ENCODE peak calls at places on chromosomes 12 and 14, in nine cellular contexts. N is BE2C; R is fibroblast of lung; Q is lung; V is colonic mucosa; M is CD4-positive, CD25-positive, alpha-beta regulatory T cell; K is HCT116; X is tibial artery; Y is stomach. D is an unnamed sample. For H3K4me1, the result is how much of the 10 kb centered on the place peaks cover.

GRCh38 chr12:29066061-29066588 is 83.0 kb upstream of the FAR2 start:
- DNase-seq in N (no peak), R (peak), Q (no peak), V (no peak), M (peak), K (peak), X (peak), Y (no peak), D (no peak)

GRCh38 chr12:127113945-127114344 is 1153.0 kb upstream of the TMEM132C start:
- DNase-seq in N (no peak), R (no peak), Q (no peak), V (no peak), M (no peak), K (no peak), X (no peak), Y (no peak), D (no peak)

GRCh38 chr12:26721800-26722199 is 111.2 kb downstream of the ITPR2 start:
- DNase-seq in N (peak), R (peak), Q (no peak), V (no peak), M (no peak), K (no peak), X (no peak), Y (no peak), D (no peak)

GRCh38 chr12:64461634-64462414 is 9.9 kb downstream of the TBK1 start:
- DNase-seq in N (no peak), R (peak), Q (no peak), V (no peak), M (no peak), K (no peak), X (no peak), Y (no peak), D (no peak)

GRCh38 chr14:61438860-61439765 is 117.7 kb downstream of the PRKCH start:
- DNase-seq in N (no peak), R (peak), Q (peak), V (peak), M (peak), K (no peak), X (peak), Y (peak), D (peak)

GRCh38 chr14:60647081-60647836 is 2.0 kb downstream of the SIX1 start:
- DNase-seq in N (no peak), R (peak), Q (no peak), V (no peak), M (no peak), K (no peak), X (peak), Y (no peak), D (no peak)

GRCh38 chr14:55450539-55450938 is 10.1 kb upstream of the TBPL2 start:
- DNase-seq in N (no peak), R (no peak), Q (no peak), V (no peak), M (no peak), K (no peak), X (no peak), Y (no peak), D (no peak)

GRCh38 chr12:96427269-96427729 is 27.1 kb upstream of the CDK17 start:
- DNase-seq in N (peak), R (peak), Q (peak), V (peak), M (peak), K (peak), X (peak), Y (peak), D (no peak)

GRCh38 chr12:4813741-4814140 is 93.5 kb downstream of the GALNT8 start:
- DNase-seq in N (no peak), R (no peak), Q (no peak), V (no peak), M (no peak), K (no peak), X (no peak), Y (no peak), D (no peak)

GRCh38 chr12:127294651-127295205 is 972.2 kb upstream of the TMEM132C start:
- DNase-seq in N (no peak), R (no peak), Q (no peak), V (no peak), M (no peak), K (no peak), X (no peak), Y (no peak), D (no peak)

GRCh38 chr12:52907092-52907810 is 2.4 kb upstream of the KRT8 start:
- DNase-seq in N (peak), R (no peak), Q (peak), V (peak), M (no peak), K (no peak), X (peak), Y (peak), D (peak)

GRCh38 chr12:91877022-91877421 is 268.6 kb downstream of the BTG1 start:
- DNase-seq in N (no peak), R (peak), Q (peak), V (peak), M (peak), K (no peak), X (peak), Y (peak), D (no peak)

GRCh38 chr14:101062065-101062450 is 158.5 kb upstream of the RTL1 start:
- DNase-seq in N (peak), R (no peak), Q (no peak), V (no peak), M (no peak), K (no peak), X (no peak), Y (no peak), D (no peak)

GRCh38 chr14:104092931-104093365 is 7.4 kb downstream of the ASPG start:
- DNase-seq in N (peak), R (no peak), Q (no peak), V (peak), M (no peak), K (no peak), X (no peak), Y (no peak), D (no peak)

GRCh38 chr12:129605666-129606065 is 298.2 kb downstream of the TMEM132D start:
- DNase-seq in N (no peak), R (no peak), Q (no peak), V (no peak), M (no peak), K (no peak), X (no peak), Y (no peak), D (no peak)

GRCh38 chr14:23045419-23046357 is 3.7 kb downstream of the PSMB11 start:
- DNase-seq in N (no peak), R (no peak), Q (no peak), V (no peak), M (no peak), K (no peak), X (no peak), Y (no peak), D (no peak)

GRCh38 chr14:67265131-67265530 is 23.9 kb downstream of the PALS1 start:
- DNase-seq in N (no peak), R (peak), Q (no peak), V (no peak), M (no peak), K (no peak), X (no peak), Y (no peak), D (no peak)

GRCh38 chr12:107331912-107332311 is 238.6 kb upstream of the CRY1 start:
- DNase-seq in N (no peak), R (no peak), Q (no peak), V (no peak), M (no peak), K (no peak), X (no peak), Y (no peak), D (peak)

GRCh38 chr14:104266643-104267575 is 128.5 kb downstream of the KIF26A start:
- DNase-seq in N (peak), R (no peak), Q (no peak), V (peak), M (no peak), K (no peak), X (no peak), Y (peak), D (peak)

DNA sequence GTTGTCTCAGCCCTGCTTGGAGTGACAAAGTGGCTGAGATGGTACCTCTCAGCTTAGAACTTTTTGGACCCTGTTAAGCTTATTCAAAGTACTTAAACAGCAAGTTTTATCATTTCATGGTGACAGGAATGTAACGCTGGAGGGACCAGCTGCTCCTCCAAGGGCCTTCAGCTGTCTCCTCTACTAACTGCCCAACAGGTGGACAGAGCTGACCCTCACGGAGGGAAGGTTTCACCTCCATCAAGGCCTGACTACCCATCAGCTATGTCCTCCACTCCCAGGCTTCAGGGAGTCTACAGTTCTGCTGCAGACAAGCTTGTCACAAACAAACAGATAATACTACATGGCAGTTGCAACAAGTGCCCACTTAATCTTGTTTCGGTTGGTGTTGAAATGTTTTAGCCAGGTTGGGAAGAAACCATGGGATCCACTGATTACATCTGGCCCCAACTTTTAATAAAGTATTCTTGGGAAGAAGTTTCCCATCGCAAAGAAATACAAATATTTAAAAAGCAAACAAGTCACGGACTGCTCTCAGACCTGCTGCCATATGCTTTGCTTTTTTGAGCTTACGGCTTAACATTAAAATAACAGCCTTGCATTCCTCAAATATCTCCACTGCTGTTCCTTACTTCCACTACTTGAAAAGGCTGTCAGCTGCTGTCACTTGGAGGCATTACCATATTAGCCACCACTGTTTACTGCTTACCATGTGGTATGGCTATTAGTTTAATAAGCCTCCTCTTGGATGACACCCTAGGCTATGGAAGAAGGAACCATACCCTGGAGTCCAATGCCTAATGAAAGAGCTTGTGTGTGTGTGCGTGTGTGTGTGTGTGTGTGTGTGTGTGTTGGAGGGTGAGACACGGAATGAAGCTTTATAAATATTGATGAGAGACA is 174.9 kb downstream of the TTC7B start:
- DNase-seq in N (no peak), R (no peak), Q (no peak), V (no peak), M (no peak), K (no peak), X (no peak), Y (no peak), D (no peak)
- H3K4me3 ChIP-seq in N (no peak), R (no peak), Q (no peak), V (no peak), M (no peak), K (no peak), X (no peak), Y (no peak), D (no peak)

GRCh38 chr14:75559045-75559444 is 19.4 kb upstream of the FLVCR2 start:
- DNase-seq in N (no peak), R (no peak), Q (no peak), V (no peak), M (no peak), K (no peak), X (no peak), Y (no peak), D (no peak)

GRCh38 chr14:75562494-75562893 is 15.9 kb upstream of the FLVCR2 start:
- DNase-seq in N (no peak), R (no peak), Q (no peak), V (no peak), M (no peak), K (no peak), X (no peak), Y (no peak), D (no peak)

GRCh38 chr14:75559451-75560187 is 18.8 kb upstream of the FLVCR2 start:
- DNase-seq in N (peak), R (peak), Q (peak), V (no peak), M (peak), K (no peak), X (no peak), Y (peak), D (no peak)

GRCh38 chr14:75562048-75562447 is 16.4 kb upstream of the FLVCR2 start:
- DNase-seq in N (no peak), R (no peak), Q (no peak), V (no peak), M (peak), K (no peak), X (no peak), Y (no peak), D (no peak)

DNA sequence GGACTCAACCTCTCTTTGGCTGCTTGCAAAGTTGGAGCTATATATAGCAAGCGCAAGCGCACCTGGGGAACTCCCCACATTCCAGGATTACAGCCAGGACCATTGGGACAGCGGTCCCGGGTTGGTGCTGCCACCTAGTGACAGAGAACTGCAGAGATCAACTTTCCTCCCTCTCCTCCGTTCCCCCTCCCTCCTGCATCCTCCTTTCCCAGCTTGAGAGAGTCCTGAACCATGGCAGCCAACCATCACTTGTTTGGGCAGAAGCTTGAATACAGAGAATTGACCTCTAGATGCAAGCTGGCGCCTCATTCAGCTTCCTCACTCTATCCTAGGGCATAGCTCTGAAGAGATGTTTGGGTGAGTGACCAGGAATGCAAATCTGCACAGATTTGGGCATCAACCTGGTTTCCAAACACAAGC is 17.4 kb upstream of the FLVCR2 start:
- DNase-seq in N (peak), R (peak), Q (peak), V (peak), M (peak), K (peak), X (peak), Y (peak), D (peak)
- H3K4me1 ChIP-seq in N (under half), R (under half), Q (under half), V (under half), M (under half), K (under half), X (under half), Y (under half), D (under half)

DNA sequence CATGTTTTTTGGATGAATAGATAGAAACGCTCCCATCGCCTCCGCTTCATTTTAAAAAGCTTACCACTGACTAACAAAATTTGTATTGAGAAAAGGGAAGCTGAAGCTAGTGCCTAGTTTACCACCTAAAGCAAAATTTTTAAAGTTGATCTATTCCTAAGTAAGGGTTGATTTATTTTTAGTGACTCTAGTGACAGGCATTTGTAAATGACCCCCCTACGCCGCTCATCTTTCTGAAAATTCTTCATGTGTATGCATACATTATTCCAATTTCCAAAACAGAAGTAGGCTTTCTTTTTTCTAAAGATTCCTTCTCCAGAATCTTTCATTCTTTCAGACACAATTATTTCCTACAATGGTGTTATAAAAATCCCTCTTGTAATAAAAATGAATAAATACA is 5.4 kb downstream of the HMGA2 start:
- DNase-seq in N (no peak), R (no peak), Q (no peak), V (no peak), M (no peak), K (no peak), X (no peak), Y (no peak), D (no peak)
- H3K4me3 ChIP-seq in N (no peak), R (no peak), Q (no peak), V (no peak), M (no peak), K (peak), X (no peak), Y (no peak), D (no peak)

GRCh38 chr14:37196604-37197420 is 925 bp upstream of the MIPOL1 start:
- DNase-seq in N (no peak), R (no peak), Q (no peak), V (no peak), M (no peak), K (no peak), X (no peak), Y (no peak), D (no peak)

GRCh38 chr14:37201724-37202123 is 4.0 kb downstream of the MIPOL1 start:
- DNase-seq in N (no peak), R (no peak), Q (no peak), V (no peak), M (no peak), K (no peak), X (no peak), Y (no peak), D (no peak)

GRCh38 chr14:37198273-37198598 is 499 bp downstream of the MIPOL1 start:
- DNase-seq in N (no peak), R (no peak), Q (no peak), V (no peak), M (no peak), K (no peak), X (no peak), Y (no peak), D (no peak)

GRCh38 chr14:37197421-37198272 is at the start of gene MIPOL1:
- DNase-seq in N (peak), R (peak), Q (peak), V (peak), M (no peak), K (peak), X (peak), Y (peak), D (peak)

DNA sequence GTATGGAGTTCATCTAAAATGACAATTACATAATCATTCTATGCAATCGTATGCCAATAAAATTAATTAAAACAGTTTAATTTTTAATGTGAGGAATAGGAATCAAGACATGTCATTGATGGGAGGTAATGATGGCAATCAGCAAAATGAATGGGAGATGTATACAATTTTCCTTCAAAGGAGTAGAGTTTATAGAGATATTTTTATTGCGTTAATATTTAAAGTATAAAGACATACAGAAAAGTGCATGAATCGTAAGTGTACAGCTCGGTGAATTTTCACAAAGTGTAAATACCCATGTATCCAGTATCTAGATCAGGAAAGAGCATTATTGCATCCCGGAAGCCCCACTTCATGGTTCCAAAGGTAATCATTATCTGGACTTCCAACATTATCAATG is 1.2 kb downstream of the MIPOL1 start:
- DNase-seq in N (no peak), R (no peak), Q (no peak), V (no peak), M (no peak), K (no peak), X (no peak), Y (no peak), D (no peak)
- H3K4me1 ChIP-seq in N (under half), R (under half), Q (under half), V (under half), M (under half), K (under half), X (under half), Y (under half), D (under half)

D was measured in pancreas.